ENCODE peak calls at places on chromosomes 5 and 9, in ten cellular contexts. One of them, this sample, is unnamed. For H3K4me1, the result is how much of the 10 kb centered on the place peaks cover.

GRCh38 chr9:3059781-3060468 is 216.0 kb upstream of the PUM3 start:
- DNase-seq in right lobe of liver: no peak
- DNase-seq in IMR-90: no peak
- DNase-seq in breast epithelium: no peak
- DNase-seq in vagina: no peak
- DNase-seq in body of pancreas: no peak
- DNase-seq in thyroid gland: no peak
- DNase-seq in A549: no peak
- DNase-seq in transverse colon: no peak
- DNase-seq in adrenal gland: no peak
- DNase-seq in this sample: no peak

GRCh38 chr5:1080414-1080813 is 31.4 kb downstream of the SLC12A7 start:
- DNase-seq in right lobe of liver: no peak
- DNase-seq in IMR-90: no peak
- DNase-seq in breast epithelium: no peak
- DNase-seq in vagina: no peak
- DNase-seq in body of pancreas: no peak
- DNase-seq in thyroid gland: no peak
- DNase-seq in A549: no peak
- DNase-seq in transverse colon: no peak
- DNase-seq in adrenal gland: no peak
- DNase-seq in this sample: no peak

GRCh38 chr9:135489188-135489918 is 9.8 kb downstream of the PPP1R26 start:
- DNase-seq in right lobe of liver: no peak
- DNase-seq in IMR-90: no peak
- DNase-seq in breast epithelium: no peak
- DNase-seq in vagina: no peak
- DNase-seq in body of pancreas: no peak
- DNase-seq in thyroid gland: no peak
- DNase-seq in A549: no peak
- DNase-seq in transverse colon: no peak
- DNase-seq in adrenal gland: no peak
- DNase-seq in this sample: peak

GRCh38 chr9:21752003-21752402 is 50.4 kb upstream of the MTAP start:
- DNase-seq in right lobe of liver: no peak
- DNase-seq in IMR-90: no peak
- DNase-seq in breast epithelium: no peak
- DNase-seq in vagina: no peak
- DNase-seq in body of pancreas: no peak
- DNase-seq in thyroid gland: no peak
- DNase-seq in A549: no peak
- DNase-seq in transverse colon: no peak
- DNase-seq in adrenal gland: no peak
- DNase-seq in this sample: no peak

GRCh38 chr5:169127431-169127830 is 173.5 kb downstream of the SLIT3 start:
- DNase-seq in right lobe of liver: no peak
- DNase-seq in IMR-90: no peak
- DNase-seq in breast epithelium: no peak
- DNase-seq in vagina: no peak
- DNase-seq in body of pancreas: no peak
- DNase-seq in thyroid gland: no peak
- DNase-seq in A549: no peak
- DNase-seq in transverse colon: no peak
- DNase-seq in adrenal gland: no peak
- DNase-seq in this sample: no peak

GRCh38 chr9:99870126-99870525 is 36.3 kb upstream of the STX17 start:
- DNase-seq in right lobe of liver: no peak
- DNase-seq in IMR-90: peak
- DNase-seq in breast epithelium: no peak
- DNase-seq in vagina: no peak
- DNase-seq in body of pancreas: no peak
- DNase-seq in thyroid gland: no peak
- DNase-seq in A549: no peak
- DNase-seq in transverse colon: no peak
- DNase-seq in adrenal gland: no peak
- DNase-seq in this sample: no peak

GRCh38 chr5:17169507-17169906 is 47.9 kb upstream of the BASP1 start:
- DNase-seq in right lobe of liver: no peak
- DNase-seq in IMR-90: peak
- DNase-seq in breast epithelium: no peak
- DNase-seq in vagina: no peak
- DNase-seq in body of pancreas: no peak
- DNase-seq in thyroid gland: no peak
- DNase-seq in A549: no peak
- DNase-seq in transverse colon: no peak
- DNase-seq in adrenal gland: no peak
- DNase-seq in this sample: no peak

GRCh38 chr9:92563701-92564100 is 27.9 kb upstream of the ECM2 start:
- DNase-seq in right lobe of liver: no peak
- DNase-seq in IMR-90: no peak
- DNase-seq in breast epithelium: no peak
- DNase-seq in vagina: no peak
- DNase-seq in body of pancreas: no peak
- DNase-seq in thyroid gland: no peak
- DNase-seq in A549: no peak
- DNase-seq in transverse colon: no peak
- DNase-seq in adrenal gland: no peak
- DNase-seq in this sample: no peak

GRCh38 chr5:61450880-61451279 is 118.8 kb downstream of the ZSWIM6 start:
- DNase-seq in right lobe of liver: no peak
- DNase-seq in IMR-90: peak
- DNase-seq in breast epithelium: no peak
- DNase-seq in vagina: no peak
- DNase-seq in body of pancreas: peak
- DNase-seq in thyroid gland: peak
- DNase-seq in A549: peak
- DNase-seq in transverse colon: no peak
- DNase-seq in adrenal gland: peak
- DNase-seq in this sample: no peak

GRCh38 chr9:97735070-97735600 is 38.0 kb upstream of the XPA start:
- DNase-seq in right lobe of liver: no peak
- DNase-seq in IMR-90: no peak
- DNase-seq in breast epithelium: no peak
- DNase-seq in vagina: no peak
- DNase-seq in body of pancreas: no peak
- DNase-seq in thyroid gland: peak
- DNase-seq in A549: no peak
- DNase-seq in transverse colon: no peak
- DNase-seq in adrenal gland: no peak
- DNase-seq in this sample: no peak

GRCh38 chr5:158691576-158691975 is 408.1 kb downstream of the EBF1 start:
- DNase-seq in right lobe of liver: no peak
- DNase-seq in IMR-90: no peak
- DNase-seq in breast epithelium: no peak
- DNase-seq in vagina: no peak
- DNase-seq in body of pancreas: no peak
- DNase-seq in thyroid gland: no peak
- DNase-seq in A549: no peak
- DNase-seq in transverse colon: no peak
- DNase-seq in adrenal gland: no peak
- DNase-seq in this sample: no peak

GRCh38 chr5:40428129-40428528 is 251.6 kb upstream of the PTGER4 start:
- DNase-seq in right lobe of liver: no peak
- DNase-seq in IMR-90: peak
- DNase-seq in breast epithelium: no peak
- DNase-seq in vagina: no peak
- DNase-seq in body of pancreas: no peak
- DNase-seq in thyroid gland: no peak
- DNase-seq in A549: no peak
- DNase-seq in transverse colon: no peak
- DNase-seq in adrenal gland: no peak
- DNase-seq in this sample: no peak

GRCh38 chr9:114370985-114371335 is 16.8 kb downstream of the AKNA start:
- DNase-seq in right lobe of liver: no peak
- DNase-seq in IMR-90: no peak
- DNase-seq in breast epithelium: no peak
- DNase-seq in vagina: no peak
- DNase-seq in body of pancreas: no peak
- DNase-seq in thyroid gland: no peak
- DNase-seq in A549: no peak
- DNase-seq in transverse colon: no peak
- DNase-seq in adrenal gland: no peak
- DNase-seq in this sample: peak

GRCh38 chr5:137667341-137667740 is 68.5 kb downstream of the KLHL3 start:
- DNase-seq in right lobe of liver: no peak
- DNase-seq in IMR-90: peak
- DNase-seq in breast epithelium: no peak
- DNase-seq in vagina: no peak
- DNase-seq in body of pancreas: no peak
- DNase-seq in thyroid gland: peak
- DNase-seq in A549: no peak
- DNase-seq in transverse colon: no peak
- DNase-seq in adrenal gland: no peak
- DNase-seq in this sample: no peak

GRCh38 chr5:132265336-132266030 is 8.0 kb downstream of the PDLIM4 start:
- DNase-seq in right lobe of liver: no peak
- DNase-seq in IMR-90: peak
- DNase-seq in breast epithelium: peak
- DNase-seq in vagina: peak
- DNase-seq in body of pancreas: no peak
- DNase-seq in thyroid gland: peak
- DNase-seq in A549: peak
- DNase-seq in transverse colon: peak
- DNase-seq in adrenal gland: no peak
- DNase-seq in this sample: peak

GRCh38 chr5:14741721-14742426 is 77.4 kb downstream of the OTULIN start:
- DNase-seq in right lobe of liver: no peak
- DNase-seq in IMR-90: no peak
- DNase-seq in breast epithelium: no peak
- DNase-seq in vagina: no peak
- DNase-seq in body of pancreas: no peak
- DNase-seq in thyroid gland: no peak
- DNase-seq in A549: no peak
- DNase-seq in transverse colon: no peak
- DNase-seq in adrenal gland: no peak
- DNase-seq in this sample: no peak

GRCh38 chr5:14741131-14741530 is 76.6 kb downstream of the OTULIN start:
- DNase-seq in right lobe of liver: no peak
- DNase-seq in IMR-90: no peak
- DNase-seq in breast epithelium: no peak
- DNase-seq in vagina: no peak
- DNase-seq in body of pancreas: no peak
- DNase-seq in thyroid gland: no peak
- DNase-seq in A549: no peak
- DNase-seq in transverse colon: no peak
- DNase-seq in adrenal gland: no peak
- DNase-seq in this sample: no peak

GRCh38 chr5:14739538-14739937 is 75.0 kb downstream of the OTULIN start:
- DNase-seq in right lobe of liver: no peak
- DNase-seq in IMR-90: peak
- DNase-seq in breast epithelium: no peak
- DNase-seq in vagina: no peak
- DNase-seq in body of pancreas: no peak
- DNase-seq in thyroid gland: no peak
- DNase-seq in A549: no peak
- DNase-seq in transverse colon: no peak
- DNase-seq in adrenal gland: no peak
- DNase-seq in this sample: no peak

GRCh38 chr5:14738050-14738449 is 73.5 kb downstream of the OTULIN start:
- DNase-seq in right lobe of liver: no peak
- DNase-seq in IMR-90: no peak
- DNase-seq in breast epithelium: no peak
- DNase-seq in vagina: no peak
- DNase-seq in body of pancreas: no peak
- DNase-seq in thyroid gland: no peak
- DNase-seq in A549: no peak
- DNase-seq in transverse colon: no peak
- DNase-seq in adrenal gland: no peak
- DNase-seq in this sample: no peak

GRCh38 chr5:14739961-14740360 is 75.4 kb downstream of the OTULIN start:
- DNase-seq in right lobe of liver: no peak
- DNase-seq in IMR-90: no peak
- DNase-seq in breast epithelium: no peak
- DNase-seq in vagina: no peak
- DNase-seq in body of pancreas: no peak
- DNase-seq in thyroid gland: no peak
- DNase-seq in A549: no peak
- DNase-seq in transverse colon: no peak
- DNase-seq in adrenal gland: no peak
- DNase-seq in this sample: no peak
- H3K4me1 ChIP-seq in right lobe of liver: under half
- H3K4me1 ChIP-seq in IMR-90: under half
- H3K4me1 ChIP-seq in breast epithelium: under half
- H3K4me1 ChIP-seq in vagina: under half
- H3K4me1 ChIP-seq in body of pancreas: under half
- H3K4me1 ChIP-seq in thyroid gland: under half
- H3K4me1 ChIP-seq in A549: under half
- H3K4me1 ChIP-seq in transverse colon: under half
- H3K4me1 ChIP-seq in adrenal gland: under half
- H3K4me1 ChIP-seq in this sample: under half

DNA sequence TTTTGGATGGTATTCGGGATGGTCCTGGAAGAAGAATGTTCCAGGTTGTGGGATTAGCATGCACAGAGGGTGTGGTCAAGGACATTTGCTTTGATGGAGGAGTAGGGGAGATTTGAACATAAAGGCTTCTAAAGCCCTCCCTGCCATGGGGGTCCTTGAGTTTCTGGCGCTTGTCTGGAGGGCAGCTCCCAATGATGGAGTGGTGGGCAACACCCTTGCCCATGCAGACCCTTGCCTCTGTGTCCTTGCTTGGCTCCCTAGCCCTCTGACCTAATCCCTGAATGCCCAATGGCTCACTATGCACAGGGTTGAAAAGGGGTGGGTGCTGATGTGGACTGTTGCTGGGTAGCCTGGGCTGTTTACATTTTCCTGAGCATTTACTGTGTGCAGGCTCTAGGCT is 66.6 kb downstream of the RALGPS1 start:
- DNase-seq in right lobe of liver: no peak
- DNase-seq in IMR-90: no peak
- DNase-seq in breast epithelium: no peak
- DNase-seq in vagina: peak
- DNase-seq in body of pancreas: no peak
- DNase-seq in thyroid gland: no peak
- DNase-seq in A549: no peak
- DNase-seq in transverse colon: no peak
- DNase-seq in adrenal gland: no peak
- DNase-seq in this sample: no peak
- TF ChIP-seq POLR2A in right lobe of liver: no peak
- TF ChIP-seq POLR2A in IMR-90: no peak
- TF ChIP-seq POLR2A in breast epithelium: no peak
- TF ChIP-seq POLR2A in vagina: no peak
- TF ChIP-seq POLR2A in body of pancreas: no peak
- TF ChIP-seq POLR2A in thyroid gland: no peak
- TF ChIP-seq POLR2A in A549: no peak
- TF ChIP-seq POLR2A in transverse colon: no peak
- TF ChIP-seq POLR2A in adrenal gland: no peak
- TF ChIP-seq POLR2A in this sample: no peak

GRCh38 chr5:156051972-156052371 is 275.0 kb upstream of the SGCD start:
- DNase-seq in right lobe of liver: no peak
- DNase-seq in IMR-90: no peak
- DNase-seq in breast epithelium: no peak
- DNase-seq in vagina: no peak
- DNase-seq in body of pancreas: no peak
- DNase-seq in thyroid gland: peak
- DNase-seq in A549: peak
- DNase-seq in transverse colon: no peak
- DNase-seq in adrenal gland: no peak
- DNase-seq in this sample: no peak
- TF ChIP-seq CTCF in right lobe of liver: no peak
- TF ChIP-seq CTCF in IMR-90: no peak
- TF ChIP-seq CTCF in breast epithelium: no peak
- TF ChIP-seq CTCF in vagina: no peak
- TF ChIP-seq CTCF in body of pancreas: no peak
- TF ChIP-seq CTCF in thyroid gland: peak
- TF ChIP-seq CTCF in A549: no peak
- TF ChIP-seq CTCF in transverse colon: no peak
- TF ChIP-seq CTCF in adrenal gland: no peak
- TF ChIP-seq CTCF in this sample: no peak

GRCh38 chr5:3058930-3059329 is 307.5 kb upstream of the IRX2 start:
- DNase-seq in right lobe of liver: no peak
- DNase-seq in IMR-90: no peak
- DNase-seq in breast epithelium: no peak
- DNase-seq in vagina: no peak
- DNase-seq in body of pancreas: no peak
- DNase-seq in thyroid gland: no peak
- DNase-seq in A549: no peak
- DNase-seq in transverse colon: no peak
- DNase-seq in adrenal gland: no peak
- DNase-seq in this sample: no peak
- H3K4me1 ChIP-seq in right lobe of liver: under half
- H3K4me1 ChIP-seq in IMR-90: under half
- H3K4me1 ChIP-seq in breast epithelium: under half
- H3K4me1 ChIP-seq in vagina: under half
- H3K4me1 ChIP-seq in body of pancreas: under half
- H3K4me1 ChIP-seq in thyroid gland: under half
- H3K4me1 ChIP-seq in A549: under half
- H3K4me1 ChIP-seq in transverse colon: under half
- H3K4me1 ChIP-seq in adrenal gland: under half
- H3K4me1 ChIP-seq in this sample: under half